ENCODE peak calls at places on chromosomes 13 and 19, in ten cellular contexts. Z is stomach, P is uterus, D is IMR-90, K is right lobe of liver, S is heart left ventricle, M is ovary, N is tibial nerve, A is vagina, V is gastrocnemius medialis. R is an unnamed sample.

GRCh38 chr19:41588497-41589209 is 12.7 kb downstream of the CEACAM21 start:
- DNase-seq in V (no peak), Z (no peak), M (no peak), S (no peak), D (peak; percentile 29), N (peak; percentile 25), A (peak; percentile 69), P (no peak), K (no peak), R (peak; percentile 26)

GRCh38 chr13:66835040-66835628 is 395.0 kb downstream of the PCDH9 start:
- DNase-seq in N (peak; percentile 53), M (peak; percentile 59), P (peak; percentile 31), S (peak; percentile 87), K (peak; percentile 80), D (peak; percentile 18), Z (peak; percentile 38), A (no peak), V (peak; percentile 49), R (peak; percentile 89)

GRCh38 chr13:31209172-31209818 is 9.5 kb downstream of the B3GLCT start:
- DNase-seq in N (peak; percentile 12), Z (peak; percentile 43), S (peak; percentile 74), A (no peak), V (peak; percentile 59), D (peak; percentile 36), K (no peak), P (peak; percentile 70), M (peak; percentile 40), R (peak; percentile 61)

GRCh38 chr13:41274881-41275280 is 11.5 kb upstream of the MTRF1 start:
- DNase-seq in N (no peak), D (peak; percentile 32), M (no peak), A (no peak), Z (no peak), P (no peak), V (no peak), S (no peak), K (no peak), R (no peak)

GRCh38 chr13:30905932-30906383 is at the start of gene MEDAG:
- DNase-seq in M (peak; percentile 70), K (no peak), A (no peak), Z (no peak), P (peak; percentile 81), D (peak; percentile 57), N (peak; percentile 89), S (peak; percentile 87), V (peak; percentile 83), R (peak; percentile 48)

GRCh38 chr13:43838909-43839308 is 40.6 kb downstream of the CCDC122 start:
- DNase-seq in S (no peak), M (no peak), K (no peak), P (no peak), D (peak; percentile 54), A (no peak), N (no peak), Z (no peak), V (no peak), R (no peak)

GRCh38 chr13:47168086-47168485 is 271.2 kb upstream of the HTR2A start:
- DNase-seq in A (no peak), D (peak; percentile 92), K (no peak), P (no peak), S (no peak), Z (no peak), N (no peak), V (no peak), M (no peak), R (no peak)

GRCh38 chr19:38846097-38846496 is 3.7 kb downstream of the HNRNPL start:
- DNase-seq in D (no peak), S (no peak), N (no peak), M (no peak), K (peak; percentile 9), A (no peak), Z (no peak), V (no peak), P (no peak), R (no peak)

GRCh38 chr13:109610517-109610916 is 175.9 kb downstream of the IRS2 start:
- DNase-seq in K (peak; percentile 58), P (no peak), M (no peak), S (peak; percentile 70), A (no peak), N (peak; percentile 8), D (no peak), Z (peak; percentile 48), V (peak; percentile 25), R (peak; percentile 26)

GRCh38 chr13:106513025-106513424 is 22.4 kb downstream of the EFNB2 start:
- DNase-seq in M (no peak), N (no peak), S (no peak), D (peak; percentile 45), V (no peak), K (no peak), P (no peak), Z (no peak), A (no peak), R (no peak)

GRCh38 chr19:1855828-1856255 is 7.5 kb downstream of the KLF16 start:
- DNase-seq in D (peak; percentile 23), S (peak; percentile 70), V (no peak), M (no peak), K (peak; percentile 60), A (no peak), Z (no peak), P (no peak), N (no peak), R (no peak)

GRCh38 chr13:79796116-79796515 is 315.2 kb downstream of the NDFIP2 start:
- DNase-seq in D (no peak), A (no peak), M (no peak), N (no peak), Z (no peak), K (no peak), P (no peak), V (no peak), S (no peak), R (no peak)

GRCh38 chr19:51706885-51707284 is 13.8 kb downstream of the SPACA6 start:
- DNase-seq in Z (no peak), V (no peak), A (no peak), D (no peak), P (no peak), K (no peak), M (no peak), S (no peak), N (no peak), R (no peak)

GRCh38 chr19:6535558-6536137 is 4.8 kb downstream of the TNFSF9 start:
- DNase-seq in K (no peak), M (no peak), V (no peak), A (no peak), Z (no peak), N (no peak), S (no peak), D (no peak), P (no peak), R (no peak)
- H3K27me3 ChIP-seq in K (no peaks in the 10 kb centered on the region), M (no peaks in the 10 kb centered on the region), V (peaks cover 23% of the 10 kb centered on the region), A (no peaks in the 10 kb centered on the region), Z (peaks cover 6% of the 10 kb centered on the region), N (no peaks in the 10 kb centered on the region), S (peaks cover 18% of the 10 kb centered on the region), D (peaks cover 15% of the 10 kb centered on the region), P (no peaks in the 10 kb centered on the region), R (peaks cover 15% of the 10 kb centered on the region)

GRCh38 chr19:14517840-14518505 is at the start of gene DNAJB1:
- DNase-seq in N (peak; percentile 57), P (peak; percentile 87), A (peak; percentile 93), S (peak; percentile 93), K (peak; percentile 92), Z (peak; percentile 83), M (peak; percentile 82), D (peak; percentile 64), V (peak; percentile 81), R (peak; percentile 82)
- TF ChIP-seq POLR2A in N (peak; percentile 98), P (peak; percentile 94), A (peak; percentile 98), S (peak; percentile 97), K (peak; percentile 99), Z (peak; percentile 92), M (peak; percentile 93), D (peak; percentile 99), V (peak; percentile 95), R (peak; percentile 95)

GRCh38 chr19:50416815-50417137 is 2.0 kb upstream of the SPIB start:
- DNase-seq in D (no peak), V (no peak), K (no peak), M (no peak), Z (no peak), P (no peak), N (no peak), S (no peak), A (no peak), R (no peak)

GRCh38 chr19:50418186-50419021 is at the start of gene SPIB:
- DNase-seq in V (no peak), P (no peak), N (no peak), A (no peak), K (no peak), D (no peak), S (no peak), Z (no peak), M (no peak), R (no peak)

GRCh38 chr19:50417850-50418185 is 920 bp upstream of the SPIB start:
- DNase-seq in A (no peak), V (no peak), S (no peak), D (no peak), N (no peak), Z (no peak), M (no peak), K (no peak), P (no peak), R (no peak)

GRCh38 chr19:50416034-50416814 is 2.5 kb upstream of the SPIB start:
- DNase-seq in Z (no peak), P (no peak), A (no peak), M (no peak), S (no peak), N (no peak), D (no peak), K (no peak), V (no peak), R (no peak)

GRCh38 chr19:50417138-50417849 is 1.4 kb upstream of the SPIB start:
- DNase-seq in A (no peak), Z (peak; percentile 56), N (no peak), S (no peak), V (no peak), P (no peak), M (no peak), D (no peak), K (no peak), R (no peak)
- H3K4me3 ChIP-seq in A (no peak overlapping the region), Z (no peak overlapping the region), N (no peak overlapping the region), S (no peak overlapping the region), V (no peak overlapping the region), P (no peak overlapping the region), M (no peak overlapping the region), D (no peak overlapping the region), K (no peak overlapping the region), R (no peak overlapping the region)

GRCh38 chr19:31278555-31279435 is 70.4 kb downstream of the TSHZ3 start:
- DNase-seq in N (no peak), P (no peak), M (no peak), K (peak; percentile 37), D (no peak), Z (no peak), V (no peak), S (no peak), A (no peak), R (no peak)

GRCh38 chr19:31276831-31277230 is 72.4 kb downstream of the TSHZ3 start:
- DNase-seq in P (no peak), Z (no peak), D (no peak), A (no peak), S (no peak), M (no peak), N (no peak), V (no peak), K (peak; percentile 29), R (no peak)

GRCh38 chr19:31279436-31279765 is 69.8 kb downstream of the TSHZ3 start:
- DNase-seq in S (no peak), D (no peak), Z (no peak), A (no peak), V (no peak), M (no peak), N (no peak), P (no peak), K (peak; percentile 23), R (no peak)

GRCh38 chr19:31274964-31275319 is 74.3 kb downstream of the TSHZ3 start:
- DNase-seq in K (no peak), D (no peak), Z (no peak), M (no peak), P (no peak), N (no peak), V (no peak), S (no peak), A (no peak), R (no peak)

GRCh38 chr19:31277516-31277915 is 71.7 kb downstream of the TSHZ3 start:
- DNase-seq in S (no peak), M (no peak), A (no peak), D (no peak), V (no peak), N (no peak), K (peak; percentile 45), P (no peak), Z (no peak), R (no peak)
- H3K27me3 ChIP-seq in S (no peaks in the 10 kb centered on the region), M (no peaks in the 10 kb centered on the region), A (no peaks in the 10 kb centered on the region), D (no peaks in the 10 kb centered on the region), V (no peaks in the 10 kb centered on the region), N (no peaks in the 10 kb centered on the region), K (no peaks in the 10 kb centered on the region), P (no peaks in the 10 kb centered on the region), Z (no peaks in the 10 kb centered on the region), R (no peaks in the 10 kb centered on the region)